ENCODE peak calls at places on chromosomes 7 and 10, in seven cellular contexts. U is lung, Q is A549, C is right lobe of liver, X is dorsolateral prefrontal cortex, O is esophagus muscularis mucosa, K is psoas muscle. T is an unnamed sample.
A peak's percentile ranks its signal among the peaks of the same experiment; 100 is the strongest.

GRCh38 chr7:147509052-147509480 is 1081.5 kb upstream of the C7orf33 start:
- DNase-seq in U (no peak), Q (no peak), C (no peak), X (no peak), O (no peak), K (no peak), T (no peak)

GRCh38 chr10:121684276-121684675 is 86.0 kb upstream of the FGFR2 start:
- DNase-seq in U (no peak), Q (no peak), C (no peak), X (no peak), O (no peak), K (no peak), T (no peak)

GRCh38 chr7:149690688-149691446 is 82.5 kb downstream of the ZNF467 start:
- DNase-seq in U (no peak), Q (peak; percentile 78), C (peak; percentile 74), X (no peak), O (no peak), K (peak; percentile 70), T (peak; percentile 27)

GRCh38 chr7:16697507-16698199 is 51.7 kb downstream of the BZW2 start:
- DNase-seq in U (no peak), Q (no peak), C (no peak), X (no peak), O (no peak), K (no peak), T (no peak)

GRCh38 chr7:74185016-74185415 is 10.9 kb downstream of the EIF4H start:
- DNase-seq in U (no peak), Q (no peak), C (no peak), X (no peak), O (no peak), K (no peak), T (no peak)

GRCh38 chr7:70042533-70042932 is 444.3 kb downstream of the AUTS2 start:
- DNase-seq in U (no peak), Q (no peak), C (no peak), X (no peak), O (no peak), K (no peak), T (no peak)

GRCh38 chr10:70651661-70652060 is 20.6 kb upstream of the ADAMTS14 start:
- DNase-seq in U (no peak), Q (no peak), C (no peak), X (no peak), O (no peak), K (no peak), T (no peak)

GRCh38 chr10:3364768-3365480 is 192.3 kb upstream of the PITRM1 start:
- DNase-seq in U (no peak), Q (no peak), C (no peak), X (no peak), O (no peak), K (no peak), T (no peak)

GRCh38 chr10:102612964-102613275 is 31.4 kb upstream of the TRIM8 start:
- DNase-seq in U (no peak), Q (no peak), C (no peak), X (no peak), O (no peak), K (no peak), T (no peak)

GRCh38 chr7:20270867-20271266 is 53.7 kb upstream of the MACC1 start:
- DNase-seq in U (no peak), Q (no peak), C (no peak), X (no peak), O (no peak), K (no peak), T (no peak)

GRCh38 chr10:49114718-49115014 is 656 bp downstream of the VSTM4 start:
- DNase-seq in U (no peak), Q (no peak), C (no peak), X (no peak), O (no peak), K (peak; percentile 59), T (no peak)

DNA sequence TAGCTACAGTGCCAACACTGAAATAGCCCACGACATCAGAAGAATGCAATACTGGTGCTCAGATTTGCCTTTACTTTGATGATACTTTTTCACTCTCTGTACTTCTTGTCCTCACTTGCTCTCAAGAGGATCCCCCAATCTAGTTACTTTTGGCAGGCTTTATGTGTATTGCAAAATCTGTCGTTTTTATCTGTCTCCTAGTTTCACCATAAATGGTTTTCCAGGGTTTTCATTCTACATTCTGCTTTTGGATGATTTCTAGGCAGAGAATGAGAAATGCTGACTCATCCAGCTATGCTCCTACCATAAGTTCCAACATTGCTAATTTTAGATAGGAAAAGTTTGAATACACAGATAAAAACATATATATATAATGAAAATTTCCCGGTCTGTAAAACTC is 659.5 kb upstream of the NRG3 start:
- DNase-seq in U (no peak), Q (no peak), C (no peak), X (no peak), O (no peak), K (no peak), T (no peak)
- H3K27ac ChIP-seq in U (no peak overlapping the region), Q (no peak overlapping the region), C (no peak overlapping the region), X (no peak overlapping the region), O (no peak overlapping the region), K (no peak overlapping the region), T (no peak overlapping the region)

GRCh38 chr10:123144697-123145541 is 3.0 kb upstream of the HMX2 start:
- DNase-seq in U (no peak), Q (no peak), C (no peak), X (no peak), O (peak; percentile 90), K (no peak), T (no peak)
- TF ChIP-seq CTCF in U (no peak), Q (no peak), C (peak; percentile 4), X (no peak), O (no peak), K (no peak), T (no peak)

DNA sequence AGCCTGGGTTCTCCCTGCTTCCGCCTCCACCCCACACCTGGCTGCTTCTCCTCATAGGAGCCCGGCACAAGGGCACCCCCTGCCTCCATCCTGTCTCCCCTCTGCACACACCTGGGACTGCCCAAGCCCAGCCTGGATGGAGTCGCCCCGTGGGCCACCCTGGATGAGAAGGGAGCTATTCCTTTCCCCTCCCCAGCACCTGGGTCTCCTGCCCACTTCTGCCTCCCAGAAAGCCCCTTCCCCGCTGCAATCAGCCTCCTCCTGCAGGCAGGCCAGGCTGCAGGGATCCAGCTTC is 45.2 kb downstream of the ELFN1 start:
- DNase-seq in U (no peak), Q (no peak), C (no peak), X (no peak), O (no peak), K (peak; percentile 40), T (no peak)
- H3K27ac ChIP-seq in U (no peak overlapping the region), Q (no peak overlapping the region), C (no peak overlapping the region), X (no peak overlapping the region), O (no peak overlapping the region), K (no peak overlapping the region), T (no peak overlapping the region)

DNA sequence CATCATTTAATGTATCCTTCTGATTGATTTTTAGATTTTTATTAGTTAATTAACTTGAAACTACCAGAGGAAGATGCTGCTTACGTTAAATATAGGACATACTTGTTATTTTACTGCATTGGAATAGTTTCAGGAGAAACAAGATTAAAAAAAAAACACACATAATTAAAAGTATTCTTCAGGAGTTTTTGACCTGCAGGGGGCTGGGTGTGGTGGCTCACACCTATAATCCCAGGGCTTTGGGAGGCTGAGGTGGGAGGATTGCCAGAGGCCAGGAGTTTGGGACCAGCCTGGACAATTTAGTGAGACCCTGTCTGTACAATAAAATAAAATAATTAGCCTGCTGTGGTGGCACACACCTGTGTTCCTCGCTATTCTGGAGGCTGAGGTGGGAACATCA is 10.7 kb downstream of the CBLL1 start:
- DNase-seq in U (no peak), Q (no peak), C (no peak), X (no peak), O (no peak), K (no peak), T (no peak)
- TF ChIP-seq CTCF in U (no peak), Q (peak; percentile 12), C (no peak), X (no peak), O (peak; percentile 11), K (no peak), T (no peak)

GRCh38 chr7:41573017-41573416 is 129.9 kb downstream of the INHBA start:
- DNase-seq in U (no peak), Q (no peak), C (no peak), X (no peak), O (no peak), K (no peak), T (peak; percentile 16)

GRCh38 chr7:41570766-41571165 is 132.1 kb downstream of the INHBA start:
- DNase-seq in U (no peak), Q (no peak), C (no peak), X (no peak), O (no peak), K (no peak), T (no peak)

GRCh38 chr7:41574377-41574776 is 128.5 kb downstream of the INHBA start:
- DNase-seq in U (no peak), Q (no peak), C (no peak), X (no peak), O (no peak), K (no peak), T (no peak)

GRCh38 chr7:41576176-41576575 is 126.7 kb downstream of the INHBA start:
- DNase-seq in U (no peak), Q (no peak), C (no peak), X (no peak), O (no peak), K (no peak), T (no peak)

GRCh38 chr7:41573881-41574280 is 129.0 kb downstream of the INHBA start:
- DNase-seq in U (no peak), Q (no peak), C (no peak), X (no peak), O (no peak), K (no peak), T (no peak)
- H3K27ac ChIP-seq in U (no peak overlapping the region), Q (no peak overlapping the region), C (no peak overlapping the region), X (no peak overlapping the region), O (no peak overlapping the region), K (no peak overlapping the region), T (no peak overlapping the region)

DNA sequence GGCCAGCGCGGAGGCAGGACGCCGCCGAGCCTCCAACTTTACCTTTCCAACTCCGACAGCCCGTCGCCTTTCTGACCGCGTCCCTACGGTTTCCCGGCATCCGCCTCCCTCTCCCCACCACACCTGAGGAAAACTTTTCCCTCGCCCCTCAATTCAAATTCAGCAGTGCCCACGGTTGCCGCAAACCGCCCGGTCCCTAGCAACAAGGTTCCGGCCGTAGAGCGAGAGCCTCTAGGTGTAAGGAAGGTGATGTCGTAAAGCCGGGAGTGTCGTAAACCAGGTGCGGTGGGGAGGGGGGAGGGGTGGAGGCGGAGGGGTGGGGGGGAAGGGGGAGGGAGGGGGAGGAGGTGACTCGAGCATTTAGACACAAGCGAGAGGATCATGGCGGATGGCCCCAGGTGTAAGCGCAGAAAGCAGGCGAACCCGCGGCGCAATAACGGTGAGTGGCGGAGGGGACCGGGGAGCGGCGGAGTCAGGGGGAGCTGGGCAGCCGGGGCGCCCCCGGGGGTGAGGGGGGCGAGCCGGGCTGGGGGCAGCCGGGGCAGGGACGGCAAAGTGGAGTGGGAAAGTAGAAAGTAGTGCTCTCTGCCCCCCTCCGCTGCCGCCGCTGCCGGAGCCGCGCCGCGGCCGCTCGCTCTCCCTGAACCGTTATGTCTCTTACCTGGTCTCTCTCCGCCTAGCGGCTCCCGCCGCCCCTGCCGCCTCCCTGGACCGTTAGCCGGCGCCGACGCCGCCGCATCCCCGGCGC is at the start of gene ZEB1:
- DNase-seq in U (peak; percentile 87), Q (peak; percentile 67), C (peak; percentile 92), X (peak; percentile 85), O (peak; percentile 93), K (peak; percentile 91), T (peak; percentile 89)
- TF ChIP-seq CTCF in U (no peak), Q (peak; percentile 18), C (peak; percentile 44), X (peak; percentile 23), O (peak; percentile 76), K (peak; percentile 54), T (peak; percentile 27)